ENCODE peak calls at places on chromosomes 5 and 9, in seven cellular contexts. B is BJ, O is uterus, F is heart left ventricle, D is psoas muscle, G is mucosa of descending colon, W is ovary. Z is an unnamed sample. For H3K36me3, the result is how much of the 10 kb centered on the place peaks cover.

GRCh38 chr5:624951-625230 is 12.8 kb downstream of the CEP72 start:
- DNase-seq in B (no peak), O (no peak), F (no peak), D (peak), G (no peak), W (no peak), Z (no peak)

GRCh38 chr5:93425102-93425501 is 155.9 kb downstream of the NR2F1-AS1 start:
- DNase-seq in B (no peak), O (no peak), F (no peak), D (no peak), G (no peak), W (no peak), Z (no peak)

GRCh38 chr9:121023064-121023463 is 27.0 kb downstream of the C5 start:
- DNase-seq in B (no peak), O (no peak), F (no peak), D (no peak), G (no peak), W (no peak), Z (no peak)

GRCh38 chr5:135233477-135233876 is 165.6 kb downstream of the MACROH2A1 start:
- DNase-seq in B (no peak), O (no peak), F (no peak), D (peak), G (no peak), W (peak), Z (no peak)

GRCh38 chr5:142322747-142323479 is 1.9 kb downstream of the SPRY4 start:
- DNase-seq in B (no peak), O (peak), F (no peak), D (no peak), G (no peak), W (no peak), Z (no peak)

GRCh38 chr9:97557606-97558095 is 56.2 kb downstream of the TMOD1 start:
- DNase-seq in B (no peak), O (peak), F (peak), D (peak), G (peak), W (peak), Z (no peak)

GRCh38 chr9:69137311-69137710 is 36.8 kb upstream of the TJP2 start:
- DNase-seq in B (no peak), O (no peak), F (no peak), D (no peak), G (no peak), W (no peak), Z (no peak)

GRCh38 chr5:16931334-16932110 is 4.6 kb downstream of the MYO10 start:
- DNase-seq in B (no peak), O (no peak), F (no peak), D (no peak), G (peak), W (no peak), Z (no peak)

GRCh38 chr9:16304301-16304700 is 566.2 kb downstream of the BNC2 start:
- DNase-seq in B (no peak), O (no peak), F (no peak), D (no peak), G (no peak), W (no peak), Z (no peak)

GRCh38 chr9:122656378-122656777 is 1.0 kb downstream of the OR1B1 start:
- DNase-seq in B (no peak), O (peak), F (no peak), D (no peak), G (no peak), W (no peak), Z (no peak)

GRCh38 chr5:171249460-171249859 is 59.6 kb upstream of the TLX3 start:
- DNase-seq in B (no peak), O (no peak), F (no peak), D (no peak), G (no peak), W (no peak), Z (no peak)

GRCh38 chr5:10789726-10790125 is 28.7 kb upstream of the DAP start:
- DNase-seq in B (no peak), O (no peak), F (no peak), D (no peak), G (no peak), W (no peak), Z (no peak)

GRCh38 chr5:166845044-166845443 is 1446.4 kb upstream of the WWC1 start:
- DNase-seq in B (no peak), O (no peak), F (no peak), D (no peak), G (peak), W (no peak), Z (no peak)

GRCh38 chr5:119578937-119579336 is 50.4 kb upstream of the FAM170A start:
- DNase-seq in B (no peak), O (no peak), F (no peak), D (no peak), G (peak), W (no peak), Z (peak)

GRCh38 chr9:18018661-18019060 is 439.8 kb downstream of the SH3GL2 start:
- DNase-seq in B (no peak), O (no peak), F (no peak), D (no peak), G (peak), W (no peak), Z (no peak)

GRCh38 chr9:35839926-35840325 is 10.9 kb downstream of the TMEM8B start:
- DNase-seq in B (no peak), O (no peak), F (no peak), D (no peak), G (no peak), W (no peak), Z (no peak)

GRCh38 chr9:128887914-128888350 is 6.0 kb downstream of the LRRC8A start:
- DNase-seq in B (no peak), O (peak), F (no peak), D (no peak), G (no peak), W (peak), Z (no peak)

GRCh38 chr9:8437878-8438277 is 638.3 kb upstream of the DMAC1 start:
- DNase-seq in B (no peak), O (no peak), F (no peak), D (no peak), G (no peak), W (no peak), Z (no peak)

GRCh38 chr5:100311811-100312210 is 223.4 kb upstream of the FAM174A start:
- DNase-seq in B (no peak), O (no peak), F (no peak), D (no peak), G (no peak), W (no peak), Z (no peak)

GRCh38 chr9:37037137-37037743 is 3.2 kb upstream of the PAX5 start:
- DNase-seq in B (no peak), O (no peak), F (no peak), D (peak), G (peak), W (no peak), Z (peak)

GRCh38 chr9:93968451-93969327 is 13.5 kb upstream of the BARX1 start:
- DNase-seq in B (no peak), O (no peak), F (no peak), D (no peak), G (no peak), W (no peak), Z (no peak)

GRCh38 chr9:9612270-9612669 is 1000.5 kb downstream of the PTPRD start:
- DNase-seq in B (no peak), O (no peak), F (no peak), D (no peak), G (peak), W (no peak), Z (no peak)

GRCh38 chr9:73118898-73119554 is 32.6 kb upstream of the ANXA1 start:
- DNase-seq in B (no peak), O (no peak), F (no peak), D (no peak), G (no peak), W (no peak), Z (no peak)

GRCh38 chr5:174572591-174572990 is 151.8 kb upstream of the MSX2 start:
- DNase-seq in B (no peak), O (no peak), F (no peak), D (no peak), G (no peak), W (no peak), Z (no peak)

GRCh38 chr5:43019615-43020293 is 20.4 kb downstream of the ANXA2R start:
- DNase-seq in B (no peak), O (peak), F (no peak), D (peak), G (peak), W (peak), Z (peak)

GRCh38 chr5:94613583-94613982 is 4.8 kb downstream of the KIAA0825 start:
- DNase-seq in B (no peak), O (no peak), F (no peak), D (no peak), G (peak), W (no peak), Z (no peak)

GRCh38 chr5:36570268-36570667 is 36.1 kb upstream of the SLC1A3 start:
- DNase-seq in B (no peak), O (no peak), F (no peak), D (no peak), G (no peak), W (peak), Z (no peak)

GRCh38 chr5:75566710-75567309 is 44.4 kb upstream of the ANKDD1B start:
- DNase-seq in B (peak), O (no peak), F (no peak), D (no peak), G (no peak), W (no peak), Z (peak)

GRCh38 chr9:13354733-13355132 is 75.2 kb upstream of the MPDZ start:
- DNase-seq in B (no peak), O (no peak), F (no peak), D (no peak), G (no peak), W (no peak), Z (no peak)

GRCh38 chr9:105415344-105415980 is 32.4 kb upstream of the FSD1L start:
- DNase-seq in B (no peak), O (peak), F (no peak), D (no peak), G (peak), W (peak), Z (peak)

GRCh38 chr9:34380511-34381315 is 4.0 kb upstream of the MYORG start:
- DNase-seq in B (no peak), O (peak), F (peak), D (peak), G (peak), W (peak), Z (peak)

GRCh38 chr9:95363051-95363841 is 45.7 kb upstream of the FANCC start:
- DNase-seq in B (peak), O (no peak), F (no peak), D (no peak), G (no peak), W (peak), Z (no peak)

GRCh38 chr5:77064040-77064439 is 23.0 kb downstream of the ZBED3 start:
- DNase-seq in B (no peak), O (no peak), F (no peak), D (no peak), G (no peak), W (no peak), Z (no peak)

GRCh38 chr5:77065256-77065655 is 21.8 kb downstream of the ZBED3 start:
- DNase-seq in B (no peak), O (no peak), F (no peak), D (no peak), G (no peak), W (no peak), Z (no peak)

GRCh38 chr5:77066823-77067442 is 20.2 kb downstream of the ZBED3 start:
- DNase-seq in B (no peak), O (no peak), F (no peak), D (no peak), G (no peak), W (no peak), Z (no peak)

DNA sequence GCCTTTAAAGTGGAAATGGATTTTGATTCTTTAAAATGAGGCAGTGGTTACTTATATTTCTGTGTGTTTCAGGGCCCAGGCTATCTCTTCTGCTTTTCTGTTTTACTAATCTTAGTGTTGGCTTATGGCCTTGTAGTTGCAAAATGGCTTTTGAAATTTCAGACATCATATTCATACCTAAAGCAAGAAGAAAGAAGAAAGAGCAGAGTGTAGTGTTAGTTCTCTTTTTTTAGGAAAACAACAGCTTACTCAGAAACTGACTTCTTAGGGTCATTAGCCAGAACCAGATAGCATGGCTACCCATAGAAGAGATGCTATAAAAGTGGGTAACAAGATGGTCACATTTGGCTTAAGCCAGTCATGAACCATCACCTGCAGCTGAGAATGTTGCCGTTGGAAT is 20.9 kb downstream of the ZBED3 start:
- DNase-seq in B (no peak), O (no peak), F (no peak), D (no peak), G (no peak), W (no peak), Z (no peak)
- H3K36me3 ChIP-seq in B (under half), O (under half), F (half or more), D (under half), G (under half), W (under half), Z (under half)

GRCh38 chr9:77011973-77012817 is 7.3 kb upstream of the FOXB2 start:
- DNase-seq in B (no peak), O (peak), F (peak), D (peak), G (peak), W (peak), Z (no peak)
- H3K4me3 ChIP-seq in B (no peak), O (no peak), F (no peak), D (peak), G (no peak), W (no peak), Z (no peak)

DNA sequence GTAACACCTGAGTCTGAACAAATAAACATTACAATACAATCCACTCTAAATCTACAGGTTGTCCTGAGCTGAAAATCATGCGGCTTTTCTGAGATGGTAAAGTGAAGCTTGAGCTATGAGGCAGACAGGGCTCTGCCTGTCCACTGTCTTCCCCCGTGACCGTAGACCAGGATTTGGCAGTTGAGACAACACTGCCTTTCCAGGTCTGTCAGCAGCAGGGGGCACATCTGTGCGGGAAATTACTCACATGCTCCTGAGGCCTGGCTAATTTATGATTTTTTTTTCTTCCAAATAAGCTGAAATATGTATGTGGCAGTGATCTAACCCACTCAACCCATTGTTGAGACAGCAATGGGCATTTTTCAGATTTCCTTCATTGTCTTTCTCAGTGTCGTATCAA is 307.9 kb downstream of the FBXL7 start:
- DNase-seq in B (no peak), O (peak), F (no peak), D (no peak), G (no peak), W (no peak), Z (no peak)
- TF ChIP-seq CTCF in B (peak), O (no peak), F (peak), D (no peak), G (no peak), W (no peak), Z (no peak)

DNA sequence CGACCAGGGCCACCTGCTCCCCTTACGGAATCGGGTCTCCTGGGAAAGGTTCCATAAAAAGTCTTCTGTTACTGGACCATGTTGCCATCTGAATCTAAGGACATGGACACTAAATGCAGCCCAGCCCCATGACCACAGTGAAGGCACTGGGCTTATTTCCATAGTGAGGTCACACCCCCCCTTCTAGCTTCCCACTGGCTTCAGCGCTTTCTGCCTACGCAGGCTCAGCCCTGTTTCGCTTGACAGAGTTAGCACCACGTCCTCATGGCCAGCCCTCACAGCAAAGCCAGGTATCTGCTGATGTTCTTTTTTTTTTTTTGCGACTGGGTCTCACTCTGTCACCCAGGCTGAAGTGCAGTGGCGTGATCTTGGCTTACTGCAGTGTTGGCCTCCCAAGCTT is 14.1 kb downstream of the UCK1 start:
- DNase-seq in B (no peak), O (no peak), F (no peak), D (peak), G (no peak), W (no peak), Z (no peak)
- H3K36me3 ChIP-seq in B (half or more), O (under half), F (half or more), D (under half), G (under half), W (under half), Z (under half)

DNA sequence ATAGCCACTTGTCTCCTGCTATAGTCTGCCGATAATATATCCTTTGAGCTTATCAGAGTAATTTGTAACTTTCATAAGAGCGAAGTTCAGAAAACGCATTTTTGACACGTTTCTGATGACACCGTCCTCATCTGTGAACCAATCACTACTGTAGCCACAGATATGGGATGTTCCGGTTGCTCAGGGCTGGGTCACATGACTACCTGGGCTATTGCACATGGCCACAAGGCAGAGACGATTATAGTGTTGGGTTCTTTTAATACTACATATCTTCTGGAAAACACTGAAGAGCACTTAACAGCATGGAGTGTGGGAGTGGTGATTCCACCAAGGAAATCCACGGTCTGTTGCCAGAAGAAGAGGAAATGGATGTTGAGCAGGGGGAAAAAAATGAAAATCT is 115.0 kb upstream of the ADRA1B start:
- DNase-seq in B (no peak), O (no peak), F (no peak), D (no peak), G (no peak), W (no peak), Z (no peak)
- H3K4me3 ChIP-seq in B (no peak), O (no peak), F (no peak), D (no peak), G (no peak), W (no peak), Z (no peak)

GRCh38 chr5:138305797-138306196 is 25.8 kb downstream of the CDC25C start:
- DNase-seq in B (no peak), O (no peak), F (peak), D (peak), G (no peak), W (no peak), Z (no peak)
- TF ChIP-seq CTCF in B (no peak), O (no peak), F (no peak), D (peak), G (no peak), W (no peak), Z (no peak)

GRCh38 chr5:140696891-140697492 is 3.3 kb upstream of the ZMAT2 start:
- DNase-seq in B (no peak), O (no peak), F (no peak), D (no peak), G (no peak), W (no peak), Z (no peak)
- H3K36me3 ChIP-seq in B (under half), O (under half), F (half or more), D (under half), G (under half), W (under half), Z (under half)

Z was measured in GM06990.